ENCODE peak calls at places on chromosomes 1 and 21, in ten cellular contexts. One of them, this sample, is unnamed.

GRCh38 chr1:5755552-5756125 is 236.6 kb downstream of the NPHP4 start:
- DNase-seq in iPS-NIHi11: no peak
- DNase-seq in T-cell: no peak
- DNase-seq in SK-MEL-5: no peak
- DNase-seq in amniotic stem cell: no peak
- DNase-seq in pancreas: no peak
- DNase-seq in HCT116: no peak
- DNase-seq in anterior cingulate cortex: no peak
- DNase-seq in nucleus accumbens: no peak
- DNase-seq in stimulated activated CD4-positive, alpha-beta T cell treated with anti-CD3 and anti-CD28 coated beads, TNF-alpha, amount 100 ng/mL, for 1 hour: no peak
- DNase-seq in this sample: no peak

GRCh38 chr1:41158147-41158875 is 83.8 kb downstream of the SCMH1 start:
- DNase-seq in stimulated activated CD4-positive, alpha-beta T cell treated with anti-CD3 and anti-CD28 coated beads, TNF-alpha, amount 100 ng/mL, for 1 hour: no peak
- DNase-seq in T-cell: no peak
- DNase-seq in nucleus accumbens: no peak
- DNase-seq in amniotic stem cell: no peak
- DNase-seq in HCT116: no peak
- DNase-seq in SK-MEL-5: no peak
- DNase-seq in pancreas: no peak
- DNase-seq in iPS-NIHi11: no peak
- DNase-seq in anterior cingulate cortex: no peak
- DNase-seq in this sample: no peak

GRCh38 chr1:116330342-116330652 is 42.7 kb upstream of the ATP1A1 start:
- DNase-seq in stimulated activated CD4-positive, alpha-beta T cell treated with anti-CD3 and anti-CD28 coated beads, TNF-alpha, amount 100 ng/mL, for 1 hour: no peak
- DNase-seq in HCT116: no peak
- DNase-seq in anterior cingulate cortex: no peak
- DNase-seq in SK-MEL-5: no peak
- DNase-seq in pancreas: peak
- DNase-seq in T-cell: no peak
- DNase-seq in amniotic stem cell: no peak
- DNase-seq in nucleus accumbens: no peak
- DNase-seq in iPS-NIHi11: peak
- DNase-seq in this sample: no peak

GRCh38 chr1:37096523-37096922 is 62.2 kb upstream of the GRIK3 start:
- DNase-seq in T-cell: no peak
- DNase-seq in nucleus accumbens: no peak
- DNase-seq in anterior cingulate cortex: no peak
- DNase-seq in amniotic stem cell: no peak
- DNase-seq in pancreas: no peak
- DNase-seq in HCT116: peak
- DNase-seq in iPS-NIHi11: peak
- DNase-seq in stimulated activated CD4-positive, alpha-beta T cell treated with anti-CD3 and anti-CD28 coated beads, TNF-alpha, amount 100 ng/mL, for 1 hour: no peak
- DNase-seq in SK-MEL-5: peak
- DNase-seq in this sample: no peak

GRCh38 chr1:56821462-56821797 is 2.2 kb upstream of the FYB2 start:
- DNase-seq in nucleus accumbens: no peak
- DNase-seq in HCT116: no peak
- DNase-seq in iPS-NIHi11: no peak
- DNase-seq in stimulated activated CD4-positive, alpha-beta T cell treated with anti-CD3 and anti-CD28 coated beads, TNF-alpha, amount 100 ng/mL, for 1 hour: no peak
- DNase-seq in T-cell: no peak
- DNase-seq in pancreas: peak
- DNase-seq in SK-MEL-5: no peak
- DNase-seq in anterior cingulate cortex: no peak
- DNase-seq in amniotic stem cell: no peak
- DNase-seq in this sample: no peak

GRCh38 chr21:39556176-39556575 is 56.6 kb upstream of the B3GALT5 start:
- DNase-seq in SK-MEL-5: peak
- DNase-seq in amniotic stem cell: no peak
- DNase-seq in HCT116: no peak
- DNase-seq in pancreas: no peak
- DNase-seq in stimulated activated CD4-positive, alpha-beta T cell treated with anti-CD3 and anti-CD28 coated beads, TNF-alpha, amount 100 ng/mL, for 1 hour: no peak
- DNase-seq in T-cell: no peak
- DNase-seq in nucleus accumbens: no peak
- DNase-seq in iPS-NIHi11: peak
- DNase-seq in anterior cingulate cortex: peak
- DNase-seq in this sample: no peak

GRCh38 chr1:230747139-230747730 is at the start of gene CAPN9:
- DNase-seq in T-cell: no peak
- DNase-seq in SK-MEL-5: no peak
- DNase-seq in amniotic stem cell: no peak
- DNase-seq in pancreas: no peak
- DNase-seq in stimulated activated CD4-positive, alpha-beta T cell treated with anti-CD3 and anti-CD28 coated beads, TNF-alpha, amount 100 ng/mL, for 1 hour: no peak
- DNase-seq in nucleus accumbens: no peak
- DNase-seq in iPS-NIHi11: no peak
- DNase-seq in HCT116: no peak
- DNase-seq in anterior cingulate cortex: no peak
- DNase-seq in this sample: no peak

GRCh38 chr1:186231861-186232436 is 143.1 kb downstream of the TPR start:
- DNase-seq in amniotic stem cell: no peak
- DNase-seq in iPS-NIHi11: no peak
- DNase-seq in T-cell: no peak
- DNase-seq in SK-MEL-5: no peak
- DNase-seq in nucleus accumbens: no peak
- DNase-seq in anterior cingulate cortex: no peak
- DNase-seq in pancreas: no peak
- DNase-seq in HCT116: no peak
- DNase-seq in stimulated activated CD4-positive, alpha-beta T cell treated with anti-CD3 and anti-CD28 coated beads, TNF-alpha, amount 100 ng/mL, for 1 hour: no peak
- DNase-seq in this sample: no peak

GRCh38 chr1:112393634-112393976 is 2.4 kb upstream of the CTTNBP2NL start:
- DNase-seq in anterior cingulate cortex: no peak
- DNase-seq in nucleus accumbens: no peak
- DNase-seq in iPS-NIHi11: no peak
- DNase-seq in stimulated activated CD4-positive, alpha-beta T cell treated with anti-CD3 and anti-CD28 coated beads, TNF-alpha, amount 100 ng/mL, for 1 hour: no peak
- DNase-seq in HCT116: no peak
- DNase-seq in pancreas: no peak
- DNase-seq in T-cell: no peak
- DNase-seq in SK-MEL-5: no peak
- DNase-seq in amniotic stem cell: no peak
- DNase-seq in this sample: no peak

GRCh38 chr1:58266242-58266641 is 280.3 kb downstream of the OMA1 start:
- DNase-seq in amniotic stem cell: no peak
- DNase-seq in HCT116: no peak
- DNase-seq in iPS-NIHi11: no peak
- DNase-seq in pancreas: no peak
- DNase-seq in SK-MEL-5: no peak
- DNase-seq in anterior cingulate cortex: no peak
- DNase-seq in stimulated activated CD4-positive, alpha-beta T cell treated with anti-CD3 and anti-CD28 coated beads, TNF-alpha, amount 100 ng/mL, for 1 hour: no peak
- DNase-seq in T-cell: no peak
- DNase-seq in nucleus accumbens: no peak
- DNase-seq in this sample: no peak

GRCh38 chr1:11482904-11483479 is 4.0 kb downstream of the DISP3 start:
- DNase-seq in anterior cingulate cortex: no peak
- DNase-seq in iPS-NIHi11: no peak
- DNase-seq in amniotic stem cell: no peak
- DNase-seq in HCT116: no peak
- DNase-seq in SK-MEL-5: no peak
- DNase-seq in pancreas: no peak
- DNase-seq in T-cell: no peak
- DNase-seq in nucleus accumbens: no peak
- DNase-seq in stimulated activated CD4-positive, alpha-beta T cell treated with anti-CD3 and anti-CD28 coated beads, TNF-alpha, amount 100 ng/mL, for 1 hour: no peak
- DNase-seq in this sample: no peak

GRCh38 chr1:64229307-64229706 is 25.9 kb downstream of the UBE2U start:
- DNase-seq in stimulated activated CD4-positive, alpha-beta T cell treated with anti-CD3 and anti-CD28 coated beads, TNF-alpha, amount 100 ng/mL, for 1 hour: no peak
- DNase-seq in SK-MEL-5: no peak
- DNase-seq in HCT116: no peak
- DNase-seq in T-cell: no peak
- DNase-seq in amniotic stem cell: no peak
- DNase-seq in nucleus accumbens: no peak
- DNase-seq in iPS-NIHi11: no peak
- DNase-seq in pancreas: no peak
- DNase-seq in anterior cingulate cortex: no peak
- DNase-seq in this sample: no peak

GRCh38 chr1:161209790-161210409 is 5.2 kb upstream of the FCER1G start:
- DNase-seq in HCT116: peak
- DNase-seq in nucleus accumbens: peak
- DNase-seq in anterior cingulate cortex: peak
- DNase-seq in stimulated activated CD4-positive, alpha-beta T cell treated with anti-CD3 and anti-CD28 coated beads, TNF-alpha, amount 100 ng/mL, for 1 hour: peak
- DNase-seq in pancreas: peak
- DNase-seq in T-cell: peak
- DNase-seq in SK-MEL-5: peak
- DNase-seq in amniotic stem cell: peak
- DNase-seq in iPS-NIHi11: peak
- DNase-seq in this sample: peak

GRCh38 chr1:21022279-21023040 is 154.2 kb downstream of the EIF4G3 start:
- DNase-seq in stimulated activated CD4-positive, alpha-beta T cell treated with anti-CD3 and anti-CD28 coated beads, TNF-alpha, amount 100 ng/mL, for 1 hour: no peak
- DNase-seq in pancreas: peak
- DNase-seq in SK-MEL-5: peak
- DNase-seq in amniotic stem cell: peak
- DNase-seq in anterior cingulate cortex: no peak
- DNase-seq in HCT116: peak
- DNase-seq in T-cell: peak
- DNase-seq in nucleus accumbens: no peak
- DNase-seq in iPS-NIHi11: peak
- DNase-seq in this sample: no peak